ENCODE peak calls at places on chromosomes 7 and 10, in nine cellular contexts. G is body of pancreas; Y is AG09309; M is CD8-positive, alpha-beta T cell; C is fibroblast of the aortic adventitia; B is left ventricle myocardium inferior; X is hepatocyte; Z is A549; T is Panc1. O is an unnamed sample.

GRCh38 chr7:118573065-118573464 is 348.6 kb downstream of the ANKRD7 start:
- DNase-seq in T (no peak), B (no peak), Z (no peak), Y (no peak), M (no peak), X (no peak), C (no peak), G (no peak), O (no peak)

GRCh38 chr10:3056280-3057037 is 10.9 kb upstream of the PFKP start:
- DNase-seq in Y (no peak), M (no peak), T (no peak), X (no peak), G (no peak), C (peak; percentile 26), Z (no peak), B (no peak), O (no peak)

GRCh38 chr10:49620841-49621378 is 7.1 kb downstream of the CHAT start:
- DNase-seq in C (no peak), M (no peak), B (no peak), Y (no peak), G (no peak), X (no peak), Z (no peak), T (no peak), O (no peak)

GRCh38 chr10:125162181-125162906 is 2.0 kb upstream of the CTBP2 start:
- DNase-seq in Z (no peak), Y (no peak), X (peak; percentile 56), C (no peak), T (no peak), M (no peak), G (no peak), B (no peak), O (peak; percentile 38)

GRCh38 chr7:110573862-110574528 is 516.9 kb upstream of the LRRN3 start:
- DNase-seq in M (no peak), X (peak; percentile 16), C (no peak), G (no peak), T (no peak), Z (peak; percentile 92), Y (no peak), B (no peak), O (no peak)

GRCh38 chr7:98329100-98329871 is 47.8 kb downstream of the BRI3 start:
- DNase-seq in C (peak; percentile 58), X (peak; percentile 58), G (no peak), Z (no peak), M (no peak), B (peak; percentile 36), Y (no peak), T (no peak), O (no peak)

GRCh38 chr10:116994113-116994890 is 10.7 kb downstream of the SHTN1 start:
- DNase-seq in T (no peak), X (no peak), B (no peak), M (no peak), Y (no peak), G (no peak), Z (no peak), C (no peak), O (no peak)

GRCh38 chr10:101566333-101567164 is 21.5 kb downstream of the POLL start:
- DNase-seq in Y (no peak), C (peak; percentile 15), Z (no peak), X (no peak), B (no peak), G (peak; percentile 13), M (no peak), T (no peak), O (peak; percentile 49)

GRCh38 chr7:45457591-45457990 is 116.6 kb upstream of the ADCY1 start:
- DNase-seq in X (no peak), B (no peak), Y (no peak), M (no peak), C (no peak), Z (no peak), T (no peak), G (no peak), O (no peak)

GRCh38 chr10:8513155-8514147 is 459.0 kb downstream of the GATA3 start:
- DNase-seq in G (no peak), B (no peak), X (no peak), T (no peak), Y (no peak), M (no peak), Z (no peak), C (no peak), O (no peak)

GRCh38 chr7:156423876-156424275 is 216.7 kb upstream of the RNF32 start:
- DNase-seq in C (no peak), G (no peak), M (no peak), Y (no peak), X (no peak), Z (no peak), T (no peak), B (no peak), O (no peak)

GRCh38 chr10:79585870-79586527 is 24.7 kb upstream of the SFTPA1 start:
- DNase-seq in Z (no peak), X (no peak), C (no peak), Y (no peak), G (no peak), M (no peak), B (no peak), T (no peak), O (no peak)

GRCh38 chr10:11230706-11231105 is 213.0 kb downstream of the CELF2 start:
- DNase-seq in Z (no peak), T (no peak), X (no peak), Y (no peak), B (no peak), G (no peak), M (no peak), C (no peak), O (no peak)

GRCh38 chr10:130378556-130379400 is 242.6 kb downstream of the GLRX3 start:
- DNase-seq in M (no peak), C (no peak), X (no peak), Z (no peak), Y (no peak), B (no peak), T (no peak), G (no peak), O (no peak)

GRCh38 chr7:132419538-132419937 is 156.7 kb downstream of the PLXNA4 start:
- DNase-seq in C (peak; percentile 79), Z (no peak), X (no peak), G (no peak), M (no peak), T (no peak), Y (no peak), B (no peak), O (no peak)

GRCh38 chr7:21504021-21504420 is 38.8 kb upstream of the DNAH11 start:
- DNase-seq in C (no peak), T (no peak), B (no peak), G (peak; percentile 19), Y (no peak), Z (no peak), M (no peak), X (peak; percentile 23), O (no peak)

GRCh38 chr7:129354428-129355157 is 79.6 kb upstream of the STRIP2 start:
- DNase-seq in B (no peak), T (no peak), C (no peak), X (no peak), Y (no peak), G (no peak), Z (no peak), M (no peak), O (no peak)

GRCh38 chr7:56079450-56080185 is 13.1 kb downstream of the PHKG1 start:
- DNase-seq in M (no peak), C (peak; percentile 68), Z (peak; percentile 40), B (peak; percentile 86), Y (no peak), T (no peak), X (no peak), G (peak; percentile 86), O (peak; percentile 55)
- TF ChIP-seq CTCF in M (no peak), C (peak; percentile 83), Z (no peak), B (peak; percentile 94), Y (peak; percentile 72), T (peak; percentile 93), X (no peak), G (peak; percentile 77), O (peak; percentile 36)

DNA sequence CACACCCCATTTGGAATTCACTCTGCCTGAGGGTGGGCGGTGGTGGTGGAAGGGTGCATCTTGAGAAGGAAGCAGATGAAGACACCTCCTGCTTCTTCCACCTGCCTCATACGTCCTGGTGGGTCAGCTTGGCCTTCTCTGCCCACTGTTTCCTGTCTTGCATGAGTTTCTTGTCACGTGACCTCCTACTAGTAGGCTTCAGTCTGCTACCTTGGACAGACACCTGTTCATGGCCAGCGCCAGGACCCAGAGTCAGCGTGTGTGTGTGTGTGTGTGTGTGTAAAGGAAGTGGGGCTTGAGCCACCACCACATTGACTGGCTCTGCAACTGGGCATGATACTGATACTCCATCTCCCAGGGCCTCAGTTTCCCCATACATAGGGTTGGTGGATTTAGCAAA is 17.1 kb upstream of the VPS37D start:
- DNase-seq in Y (no peak), G (no peak), B (no peak), M (no peak), C (no peak), Z (no peak), T (no peak), X (no peak), O (no peak)
- TF ChIP-seq CTCF in Y (no peak), G (no peak), B (no peak), M (no peak), C (no peak), Z (no peak), T (no peak), X (no peak), O (no peak)

GRCh38 chr7:79658304-79658703 is 204.8 kb upstream of the MAGI2 start:
- DNase-seq in G (no peak), M (no peak), X (no peak), C (no peak), B (no peak), T (no peak), Z (no peak), Y (no peak), O (no peak)

GRCh38 chr7:79647711-79648110 is 194.2 kb upstream of the MAGI2 start:
- DNase-seq in X (no peak), M (no peak), G (no peak), C (no peak), Y (no peak), B (no peak), Z (no peak), T (no peak), O (no peak)

GRCh38 chr7:79652619-79653018 is 199.2 kb upstream of the MAGI2 start:
- DNase-seq in X (no peak), T (no peak), Z (no peak), M (no peak), G (no peak), Y (no peak), C (peak; percentile 33), B (no peak), O (no peak)

DNA sequence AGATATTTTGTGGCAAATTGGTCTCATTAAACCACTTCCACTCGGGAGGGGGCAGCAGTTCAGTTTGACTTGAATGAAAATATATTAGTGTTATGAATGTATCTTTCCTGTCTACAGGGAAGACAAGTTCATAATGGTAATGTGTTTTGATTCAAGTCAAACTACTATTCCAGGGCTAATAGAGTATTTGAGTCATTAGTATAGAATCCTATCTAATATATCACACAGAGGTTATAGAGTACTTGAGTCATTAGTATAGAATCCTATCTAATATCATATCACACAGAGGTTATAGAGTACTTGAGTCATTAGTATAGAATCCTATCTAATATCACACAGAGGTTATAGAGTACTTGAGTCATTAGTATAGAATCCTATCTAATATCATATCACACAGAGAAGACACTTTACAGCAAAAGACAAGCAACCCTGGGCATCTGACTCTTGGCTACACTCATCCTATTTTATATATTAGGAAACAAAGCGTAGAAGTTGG is 199.7 kb upstream of the MAGI2 start:
- DNase-seq in Z (no peak), M (no peak), Y (no peak), T (no peak), C (no peak), G (no peak), X (no peak), B (no peak), O (no peak)
- TF ChIP-seq CTCF in Z (no peak), M (no peak), Y (no peak), T (no peak), C (no peak), G (no peak), X (no peak), B (no peak), O (no peak)

GRCh38 chr10:102809753-102810152 is 27.5 kb downstream of the CYP17A1 start:
- DNase-seq in M (no peak), Z (no peak), B (no peak), Y (no peak), T (no peak), C (no peak), X (no peak), G (no peak), O (no peak)
- TF ChIP-seq CTCF in M (no peak), Z (no peak), B (no peak), Y (no peak), T (no peak), C (no peak), X (no peak), G (no peak), O (no peak)